ENCODE peak calls at places on chromosomes 1 and 21, in six cellular contexts. A, D, H, O, M and X are unnamed samples.

GRCh38 chr1:26288311-26288941 is 8.5 kb downstream of the SH3BGRL3 start:
- DNase-seq in M (no peak), O (no peak), D (no peak), H (no peak), A (peak; percentile 83), X (no peak)

GRCh38 chr1:248348475-248348874 is at the start of gene OR14C36:
- DNase-seq in M (no peak), H (no peak), O (no peak), D (no peak), A (no peak), X (no peak)

GRCh38 chr1:156939786-156940334 is 19.4 kb downstream of the LRRC71 start:
- DNase-seq in O (no peak), H (no peak), D (no peak), M (no peak), A (no peak), X (no peak)

GRCh38 chr1:51634618-51635017 is 17.7 kb downstream of the OSBPL9 start:
- DNase-seq in O (no peak), D (no peak), H (no peak), M (no peak), A (no peak), X (no peak)

GRCh38 chr1:176379626-176380339 is 83.2 kb upstream of the PAPPA2 start:
- DNase-seq in A (no peak), M (peak; percentile 22), D (no peak), H (no peak), O (no peak), X (no peak)

GRCh38 chr21:29053656-29054055 is 19.8 kb downstream of the CCT8 start:
- DNase-seq in O (no peak), A (no peak), H (no peak), M (no peak), D (no peak), X (no peak)

GRCh38 chr1:192793983-192794767 is 14.7 kb upstream of the RGS2 start:
- DNase-seq in D (peak; percentile 29), H (no peak), M (no peak), A (no peak), O (no peak), X (no peak)

GRCh38 chr1:6180215-6180577 is at the start of gene CHD5:
- DNase-seq in M (peak; percentile 40), A (no peak), D (peak; percentile 86), H (no peak), O (peak; percentile 82), X (peak; percentile 83)

GRCh38 chr1:42456754-42457089 is 379 bp downstream of the PPCS start:
- DNase-seq in D (peak; percentile 72), O (peak; percentile 70), M (peak; percentile 77), A (peak; percentile 83), H (no peak), X (no peak)

GRCh38 chr1:244365821-244366220 is 85.9 kb downstream of the ADSS2 start:
- DNase-seq in D (no peak), M (no peak), A (no peak), H (no peak), O (no peak), X (no peak)

GRCh38 chr21:45862544-45863207 is 118.9 kb upstream of the COL6A1 start:
- DNase-seq in M (no peak), D (no peak), O (no peak), H (no peak), A (no peak), X (no peak)

GRCh38 chr21:36773995-36774394 is 75.1 kb downstream of the SIM2 start:
- DNase-seq in A (no peak), H (no peak), M (no peak), D (no peak), O (no peak), X (no peak)

GRCh38 chr21:15495965-15496364 is 233.8 kb upstream of the USP25 start:
- DNase-seq in M (no peak), D (no peak), O (no peak), H (no peak), A (no peak), X (no peak)

GRCh38 chr1:8116892-8117262 is 90.8 kb upstream of the ERRFI1 start:
- DNase-seq in A (no peak), O (no peak), M (peak; percentile 61), H (no peak), D (no peak), X (no peak)

GRCh38 chr1:164637461-164638375 is 78.7 kb downstream of the PBX1 start:
- DNase-seq in H (peak; percentile 56), A (no peak), M (no peak), O (peak; percentile 81), D (no peak), X (no peak)

GRCh38 chr1:42937141-42937696 is 21.4 kb downstream of the SLC2A1 start:
- DNase-seq in H (no peak), A (no peak), M (no peak), O (no peak), D (no peak), X (no peak)

GRCh38 chr1:30876451-30877204 is 31.9 kb downstream of the SDC3 start:
- DNase-seq in D (no peak), M (no peak), O (no peak), H (no peak), A (no peak), X (no peak)
- TF ChIP-seq CTCF in D (peak; percentile 28), M (no peak), O (no peak), H (peak; percentile 29), A (peak; percentile 21), X (no peak)

GRCh38 chr1:41418868-41419583 is 57.8 kb downstream of the FOXO6 start:
- DNase-seq in D (peak; percentile 47), M (peak; percentile 48), H (peak; percentile 81), O (no peak), A (no peak), X (peak; percentile 27)
- TF ChIP-seq EZH2phosphoT487 in D (no peak), M (no peak), H (no peak), O (no peak), A (no peak), X (no peak)

GRCh38 chr1:9495854-9496374 is 43.4 kb upstream of the SLC25A33 start:
- DNase-seq in A (no peak), M (no peak), O (no peak), H (no peak), D (no peak), X (no peak)
- H3K4me3 ChIP-seq in A (peak overlapping the region; percentile 62), M (no peak overlapping the region), O (no peak overlapping the region), H (peak overlapping the region; percentile 40), D (peak overlapping the region; percentile 51), X (no peak overlapping the region)

DNA sequence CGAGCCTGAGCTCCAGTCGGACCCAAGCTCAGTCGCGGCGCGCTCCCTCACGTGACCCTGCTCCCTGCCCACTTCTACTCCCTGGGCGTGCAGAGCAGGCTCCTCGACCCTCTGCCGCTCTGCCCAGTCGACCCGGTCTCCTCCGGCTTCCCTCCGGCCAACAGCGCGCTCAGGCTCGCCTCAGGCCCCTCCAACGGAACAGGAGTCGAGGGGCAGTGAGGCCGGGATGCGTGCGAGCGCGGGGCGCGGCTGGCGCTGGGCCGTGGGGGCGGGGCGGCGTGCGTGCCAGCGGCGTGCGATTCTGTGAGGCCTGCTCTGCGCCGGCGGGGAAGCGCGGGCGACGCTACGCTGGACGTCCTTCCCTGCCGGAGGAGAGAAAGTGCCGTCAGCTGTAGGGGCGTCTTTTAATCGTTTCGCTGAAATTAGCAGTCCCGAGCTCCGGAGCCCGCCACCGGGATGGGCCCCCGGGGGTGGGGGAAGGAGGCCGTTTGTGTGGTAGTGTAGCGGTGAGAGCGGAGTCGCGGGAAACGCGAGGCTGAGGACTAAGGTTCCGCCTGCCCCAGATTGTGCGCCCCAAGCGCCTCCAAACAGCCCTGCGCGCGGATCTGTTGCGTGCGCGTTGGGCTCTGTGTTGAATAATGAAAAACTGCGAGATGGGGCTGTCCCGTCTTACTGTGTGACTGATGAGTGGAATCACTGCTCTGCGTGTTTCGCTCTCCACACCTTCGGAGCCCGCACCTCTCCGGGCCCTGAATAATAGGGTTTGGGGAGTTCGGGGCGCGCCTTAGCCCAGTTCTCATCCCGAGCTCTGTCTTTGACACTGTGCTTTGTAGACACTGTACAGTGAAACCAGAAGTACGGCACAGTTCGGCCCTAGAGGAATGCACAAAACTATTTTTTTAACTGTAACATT is at the start of gene ACBD6:
- DNase-seq in O (peak; percentile 93), M (peak; percentile 90), D (peak; percentile 90), A (peak; percentile 91), H (peak; percentile 74), X (peak; percentile 89)
- TF ChIP-seq CTCF in O (peak; percentile 21), M (peak; percentile 12), D (no peak), A (peak; percentile 44), H (peak; percentile 12), X (peak; percentile 25)